ENCODE peak calls at places on chromosomes 16 and 17, in ten cellular contexts. N, X, Z, J, L, Q, R, T, F and B are unnamed samples.

GRCh38 chr16:82033683-82034300 is 1.3 kb upstream of the HSD17B2 start:
- DNase-seq in Z (no peak), T (no peak), J (peak; percentile 53), Q (no peak), L (no peak), F (no peak), X (no peak), R (no peak), N (no peak), B (peak; percentile 96)

GRCh38 chr17:35295686-35296085 is 52.8 kb downstream of the SLFN5 start:
- DNase-seq in Z (no peak), T (peak; percentile 64), Q (no peak), X (no peak), R (no peak), J (no peak), F (no peak), N (no peak), L (no peak), B (no peak)

GRCh38 chr17:33234930-33235685 is 58.0 kb downstream of the ASIC2 start:
- DNase-seq in F (peak; percentile 26), J (peak; percentile 36), X (peak; percentile 79), N (peak; percentile 95), L (peak; percentile 67), Q (no peak), T (peak; percentile 96), R (no peak), Z (no peak), B (peak; percentile 29)

GRCh38 chr16:82629441-82630027 is 2.8 kb downstream of the CDH13 start:
- DNase-seq in R (no peak), J (no peak), X (no peak), T (peak; percentile 83), Z (no peak), Q (no peak), N (peak; percentile 49), F (no peak), L (no peak), B (no peak)

GRCh38 chr16:57884655-57885133 is 82.4 kb upstream of the KIFC3 start:
- DNase-seq in L (no peak), J (no peak), N (no peak), Q (no peak), R (no peak), T (no peak), X (no peak), F (no peak), Z (no peak), B (no peak)

GRCh38 chr16:49700928-49701685 is 154.8 kb downstream of the ZNF423 start:
- DNase-seq in Q (no peak), T (no peak), L (no peak), N (peak; percentile 54), Z (no peak), R (no peak), J (no peak), X (no peak), F (no peak), B (no peak)

GRCh38 chr16:17343729-17344128 is 127.0 kb downstream of the XYLT1 start:
- DNase-seq in X (no peak), J (no peak), L (no peak), T (no peak), Z (no peak), Q (no peak), R (no peak), N (no peak), F (no peak), B (no peak)

GRCh38 chr17:69452664-69453260 is 38.3 kb downstream of the MAP2K6 start:
- DNase-seq in F (peak; percentile 84), Z (no peak), X (no peak), R (no peak), T (no peak), Q (no peak), L (no peak), N (no peak), J (no peak), B (peak; percentile 61)

GRCh38 chr16:67537270-67537635 is 8.6 kb downstream of the RIPOR1 start:
- DNase-seq in L (no peak), Z (no peak), T (peak; percentile 84), X (no peak), R (no peak), Q (no peak), N (peak; percentile 37), F (no peak), J (peak; percentile 57), B (no peak)

GRCh38 chr16:75304521-75305363 is 53.3 kb upstream of the BCAR1 start:
- DNase-seq in X (no peak), L (peak; percentile 40), F (peak; percentile 43), J (peak; percentile 66), T (peak; percentile 93), Z (no peak), N (peak; percentile 89), Q (no peak), R (no peak), B (peak; percentile 79)

GRCh38 chr17:80885922-80886582 is 105.6 kb upstream of the CHMP6 start:
- DNase-seq in Q (no peak), X (no peak), F (peak; percentile 9), L (no peak), N (no peak), R (no peak), T (no peak), Z (no peak), J (no peak), B (no peak)

GRCh38 chr16:20767577-20767976 is 3.8 kb downstream of the ACSM3 start:
- DNase-seq in R (no peak), L (no peak), F (no peak), Z (no peak), X (no peak), T (no peak), J (no peak), N (no peak), Q (peak; percentile 8), B (no peak)

GRCh38 chr16:20763461-20764232 is at the start of gene ACSM3:
- DNase-seq in T (peak; percentile 74), F (peak; percentile 22), Q (peak; percentile 92), L (no peak), Z (no peak), J (peak; percentile 82), N (peak; percentile 83), X (peak; percentile 59), R (peak; percentile 5), B (peak; percentile 99)

GRCh38 chr16:20766294-20766693 is 2.5 kb downstream of the ACSM3 start:
- DNase-seq in X (no peak), F (no peak), T (no peak), J (no peak), N (no peak), L (no peak), Z (no peak), R (no peak), Q (no peak), B (no peak)

GRCh38 chr16:20768121-20768520 is 4.3 kb downstream of the ACSM3 start:
- DNase-seq in Q (peak; percentile 10), T (no peak), J (no peak), X (no peak), N (no peak), Z (no peak), F (no peak), R (no peak), L (no peak), B (no peak)

GRCh38 chr16:20765732-20766131 is 1.9 kb downstream of the ACSM3 start:
- DNase-seq in Z (no peak), R (no peak), N (no peak), T (no peak), J (no peak), X (no peak), Q (peak; percentile 7), L (no peak), F (no peak), B (no peak)
- H3K27me3 ChIP-seq in Z (no peaks in the 10 kb centered on the region), R (no peaks in the 10 kb centered on the region), N (no peaks in the 10 kb centered on the region), T (no peaks in the 10 kb centered on the region), J (no peaks in the 10 kb centered on the region), X (peaks cover 3% of the 10 kb centered on the region), Q (no peaks in the 10 kb centered on the region), L (no peaks in the 10 kb centered on the region), F (no peaks in the 10 kb centered on the region), B (no peaks in the 10 kb centered on the region)

GRCh38 chr17:79574656-79575055 is 36.2 kb downstream of the RBFOX3 start:
- DNase-seq in X (no peak), T (no peak), Q (no peak), N (no peak), L (no peak), F (no peak), Z (no peak), J (no peak), R (no peak), B (no peak)

GRCh38 chr17:79575229-79575628 is 35.6 kb downstream of the RBFOX3 start:
- DNase-seq in F (no peak), L (no peak), R (no peak), Z (no peak), N (no peak), X (no peak), T (no peak), J (no peak), Q (no peak), B (no peak)

GRCh38 chr17:79573196-79573929 is 37.5 kb downstream of the RBFOX3 start:
- DNase-seq in Z (no peak), Q (no peak), N (no peak), R (no peak), L (no peak), X (no peak), F (no peak), J (no peak), T (no peak), B (no peak)

GRCh38 chr17:79572136-79572915 is 38.5 kb downstream of the RBFOX3 start:
- DNase-seq in J (no peak), N (no peak), F (no peak), L (no peak), Z (no peak), R (no peak), T (no peak), X (no peak), Q (no peak), B (no peak)

GRCh38 chr17:79574108-79574507 is 36.7 kb downstream of the RBFOX3 start:
- DNase-seq in N (no peak), T (no peak), Z (no peak), Q (no peak), F (no peak), X (no peak), L (no peak), R (no peak), J (no peak), B (no peak)
- H3K27me3 ChIP-seq in N (no peaks in the 10 kb centered on the region), T (no peaks in the 10 kb centered on the region), Z (no peaks in the 10 kb centered on the region), Q (no peaks in the 10 kb centered on the region), F (peaks cover 16% of the 10 kb centered on the region), X (no peaks in the 10 kb centered on the region), L (no peaks in the 10 kb centered on the region), R (no peaks in the 10 kb centered on the region), J (no peaks in the 10 kb centered on the region), B (no peaks in the 10 kb centered on the region)

GRCh38 chr17:79196913-79197312 is 122.3 kb downstream of the ENGASE start:
- DNase-seq in T (no peak), L (no peak), N (no peak), F (no peak), X (no peak), J (no peak), R (no peak), Q (no peak), Z (no peak), B (no peak)
- H3K27me3 ChIP-seq in T (peaks cover 21% of the 10 kb centered on the region), L (no peaks in the 10 kb centered on the region), N (no peaks in the 10 kb centered on the region), F (peaks cover 34% of the 10 kb centered on the region), X (peaks cover 7% of the 10 kb centered on the region), J (peaks cover 19% of the 10 kb centered on the region), R (peaks cover 73% of the 10 kb centered on the region), Q (no peaks in the 10 kb centered on the region), Z (no peaks in the 10 kb centered on the region), B (peaks cover 19% of the 10 kb centered on the region)

DNA sequence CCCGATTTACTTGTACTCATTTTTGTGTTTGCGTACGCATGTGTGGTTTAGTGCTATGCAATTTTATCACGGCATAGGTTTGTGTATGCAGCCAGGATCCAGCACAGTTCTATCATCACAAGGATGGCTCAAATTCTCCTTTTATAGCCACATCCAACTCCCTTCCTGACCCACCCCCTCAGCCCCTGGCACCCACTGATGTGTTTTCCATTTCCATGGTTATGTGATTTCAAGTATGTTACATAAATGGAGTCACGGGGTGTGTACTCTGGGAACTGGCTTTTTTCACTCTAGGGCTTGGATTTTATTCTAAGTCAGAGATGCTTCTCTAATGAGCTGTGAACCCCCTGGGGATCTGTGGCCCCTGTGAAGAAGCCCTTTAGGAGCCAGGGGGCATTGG is 16.8 kb downstream of the IL4R start:
- DNase-seq in L (peak; percentile 65), J (peak; percentile 65), T (peak; percentile 96), R (no peak), N (peak; percentile 94), X (peak; percentile 93), Q (peak; percentile 96), F (peak; percentile 45), Z (no peak), B (no peak)
- H3K27me3 ChIP-seq in L (no peaks in the 10 kb centered on the region), J (no peaks in the 10 kb centered on the region), T (no peaks in the 10 kb centered on the region), R (no peaks in the 10 kb centered on the region), N (no peaks in the 10 kb centered on the region), X (no peaks in the 10 kb centered on the region), Q (no peaks in the 10 kb centered on the region), F (no peaks in the 10 kb centered on the region), Z (no peaks in the 10 kb centered on the region), B (no peaks in the 10 kb centered on the region)